ENCODE peak calls at places on chromosomes 6 and 20, in eight cellular contexts. C, O, A, N, X, J, P and R are unnamed samples.

GRCh38 chr6:79100304-79100703 is 22.2 kb upstream of the PHIP start:
- DNase-seq in C (no peak), P (no peak), O (no peak), N (no peak), J (no peak), X (no peak), A (no peak), R (no peak)

GRCh38 chr6:47187883-47188587 is 121.7 kb downstream of the TNFRSF21 start:
- DNase-seq in A (no peak), J (no peak), C (no peak), P (no peak), O (no peak), N (no peak), X (peak), R (peak)

GRCh38 chr6:129521946-129522345 is 188.0 kb downstream of the ARHGAP18 start:
- DNase-seq in P (no peak), N (no peak), A (no peak), C (no peak), O (no peak), X (no peak), J (no peak), R (no peak)

GRCh38 chr6:118869894-118870665 is 23.9 kb upstream of the ASF1A start:
- DNase-seq in X (peak), A (no peak), P (no peak), J (no peak), C (no peak), N (no peak), O (no peak), R (peak)

GRCh38 chr6:1604991-1605821 is 4.5 kb upstream of the FOXC1 start:
- DNase-seq in A (no peak), X (peak), C (no peak), J (peak), O (no peak), P (no peak), N (no peak), R (no peak)

GRCh38 chr6:83847179-83847578 is 6.0 kb upstream of the RIPPLY2 start:
- DNase-seq in A (no peak), X (no peak), J (no peak), P (no peak), C (no peak), N (no peak), O (no peak), R (no peak)

GRCh38 chr6:81938991-81939773 is 186.7 kb upstream of the TENT5A start:
- DNase-seq in N (no peak), J (no peak), O (peak), C (no peak), X (peak), A (no peak), P (peak), R (peak)

GRCh38 chr20:24483435-24484080 is 14.1 kb downstream of the SYNDIG1 start:
- DNase-seq in O (no peak), P (no peak), J (no peak), X (no peak), N (no peak), A (no peak), C (no peak), R (no peak)

GRCh38 chr6:28922004-28922840 is 1.6 kb downstream of the TRIM27 start:
- DNase-seq in O (no peak), C (peak), J (no peak), X (peak), N (peak), A (peak), P (peak), R (peak)

GRCh38 chr20:46296526-46297250 is 11.6 kb downstream of the CDH22 start:
- DNase-seq in X (no peak), O (no peak), J (no peak), A (no peak), C (no peak), P (no peak), N (no peak), R (no peak)

GRCh38 chr20:3808141-3808479 is 12.0 kb downstream of the CDC25B start:
- DNase-seq in O (peak), N (peak), X (peak), J (peak), A (peak), C (peak), P (no peak), R (peak)

GRCh38 chr6:16656451-16656850 is 104.8 kb downstream of the ATXN1 start:
- DNase-seq in O (no peak), N (no peak), J (no peak), C (no peak), A (no peak), X (no peak), P (no peak), R (no peak)

GRCh38 chr20:23178806-23179205 is 92.7 kb upstream of the CD93 start:
- DNase-seq in X (peak), A (no peak), C (no peak), P (no peak), N (no peak), O (no peak), J (peak), R (peak)

GRCh38 chr6:136079701-136080565 is 170.2 kb downstream of the MTFR2 start:
- DNase-seq in A (peak), J (no peak), O (no peak), X (no peak), N (peak), C (no peak), P (no peak), R (no peak)

GRCh38 chr20:46056970-46057855 is 28.2 kb downstream of the SLC12A5 start:
- DNase-seq in X (peak), A (peak), J (peak), N (no peak), C (peak), O (no peak), P (no peak), R (peak)

GRCh38 chr6:19301980-19302379 is 535.2 kb upstream of the ID4 start:
- DNase-seq in C (no peak), J (no peak), N (no peak), A (no peak), O (no peak), P (peak), X (peak), R (peak)

GRCh38 chr20:31719644-31720485 is 2.8 kb downstream of the BCL2L1 start:
- DNase-seq in A (no peak), J (no peak), C (no peak), P (no peak), N (peak), O (no peak), X (no peak), R (peak)

GRCh38 chr6:160978141-160978926 is 13.2 kb upstream of the MAP3K4 start:
- DNase-seq in N (no peak), X (peak), O (peak), J (no peak), C (no peak), A (no peak), P (peak), R (peak)

GRCh38 chr6:45169815-45170214 is 158.3 kb upstream of the RUNX2 start:
- DNase-seq in C (no peak), J (no peak), N (no peak), O (no peak), X (no peak), A (no peak), P (no peak), R (no peak)

GRCh38 chr20:51966296-51966971 is 164.1 kb upstream of the SALL4 start:
- DNase-seq in J (peak), P (peak), N (peak), O (no peak), X (peak), A (peak), C (peak), R (peak)

GRCh38 chr6:44512868-44513641 is 125.5 kb downstream of the CDC5L start:
- DNase-seq in X (peak), N (no peak), P (no peak), O (no peak), J (no peak), C (peak), A (no peak), R (peak)

GRCh38 chr6:36054965-36055364 is 27.4 kb downstream of the MAPK14 start:
- DNase-seq in O (no peak), J (no peak), X (no peak), P (no peak), N (no peak), A (no peak), C (no peak), R (no peak)

GRCh38 chr6:47111685-47112084 is 69.6 kb upstream of the ADGRF1 start:
- DNase-seq in J (no peak), O (no peak), C (no peak), P (peak), X (peak), N (peak), A (no peak), R (no peak)

GRCh38 chr20:50339196-50339901 is 148.7 kb downstream of the CEBPB start:
- DNase-seq in N (no peak), X (peak), P (no peak), O (peak), J (no peak), A (no peak), C (no peak), R (peak)

GRCh38 chr6:30450908-30451818 is 38.1 kb upstream of the HLA-E start:
- DNase-seq in C (no peak), X (peak), O (peak), A (peak), J (peak), P (peak), N (no peak), R (peak)

GRCh38 chr6:55239099-55239498 is 64.8 kb downstream of the HCRTR2 start:
- DNase-seq in X (peak), J (peak), P (no peak), A (peak), O (no peak), C (peak), N (no peak), R (peak)

GRCh38 chr6:4100655-4101054 is 21.7 kb upstream of the FAM217A start:
- DNase-seq in A (no peak), X (no peak), O (no peak), P (no peak), J (no peak), N (no peak), C (no peak), R (no peak)

DNA sequence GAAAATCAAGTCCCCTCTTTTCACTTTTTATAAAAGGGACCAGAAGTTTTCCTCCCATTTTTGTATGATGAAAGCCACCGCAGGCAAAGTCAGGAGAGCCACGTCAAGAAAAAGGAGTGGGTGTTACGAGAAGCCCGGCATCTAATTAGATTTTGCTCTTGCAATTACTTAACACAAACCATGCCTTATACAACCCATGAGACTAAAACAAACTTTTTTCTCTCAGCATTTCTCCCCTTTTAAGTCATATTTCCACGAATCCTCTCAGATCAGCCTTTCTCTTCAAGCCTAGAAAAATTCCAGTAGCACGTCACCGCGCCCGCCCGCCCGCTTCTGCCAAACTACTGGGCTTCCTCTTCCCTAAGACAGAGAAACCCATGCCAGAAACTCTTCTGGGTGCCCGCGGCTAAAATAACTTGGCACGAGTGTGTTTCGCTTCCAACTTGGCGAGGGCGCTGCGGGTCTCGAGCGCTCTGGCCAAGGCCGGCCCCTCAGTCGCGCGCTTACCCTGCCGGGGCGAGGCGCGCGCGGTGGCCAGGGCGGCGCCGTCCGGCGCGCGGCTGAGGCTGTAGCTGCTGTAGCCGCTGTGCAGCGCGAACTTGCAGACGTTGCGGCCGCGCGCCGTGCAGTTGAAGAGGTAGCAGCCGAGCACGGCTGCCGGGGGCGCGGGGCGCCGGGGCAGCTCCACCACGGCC is 1.1 kb downstream of the LRP11 start:
- DNase-seq in A (peak), O (no peak), X (peak), N (peak), J (peak), P (no peak), C (peak), R (peak)
- H3K4me3 ChIP-seq in A (peak), O (peak), X (peak), N (peak), J (peak), P (peak), C (peak), R (peak)

GRCh38 chr6:23114812-23115504 is 545.6 kb downstream of the HDGFL1 start:
- DNase-seq in P (no peak), C (no peak), N (no peak), X (no peak), O (no peak), A (no peak), J (no peak), R (no peak)
- TF ChIP-seq CTCF in P (no peak), C (no peak), N (no peak), X (no peak), O (no peak), A (no peak), J (no peak), R (no peak)

DNA sequence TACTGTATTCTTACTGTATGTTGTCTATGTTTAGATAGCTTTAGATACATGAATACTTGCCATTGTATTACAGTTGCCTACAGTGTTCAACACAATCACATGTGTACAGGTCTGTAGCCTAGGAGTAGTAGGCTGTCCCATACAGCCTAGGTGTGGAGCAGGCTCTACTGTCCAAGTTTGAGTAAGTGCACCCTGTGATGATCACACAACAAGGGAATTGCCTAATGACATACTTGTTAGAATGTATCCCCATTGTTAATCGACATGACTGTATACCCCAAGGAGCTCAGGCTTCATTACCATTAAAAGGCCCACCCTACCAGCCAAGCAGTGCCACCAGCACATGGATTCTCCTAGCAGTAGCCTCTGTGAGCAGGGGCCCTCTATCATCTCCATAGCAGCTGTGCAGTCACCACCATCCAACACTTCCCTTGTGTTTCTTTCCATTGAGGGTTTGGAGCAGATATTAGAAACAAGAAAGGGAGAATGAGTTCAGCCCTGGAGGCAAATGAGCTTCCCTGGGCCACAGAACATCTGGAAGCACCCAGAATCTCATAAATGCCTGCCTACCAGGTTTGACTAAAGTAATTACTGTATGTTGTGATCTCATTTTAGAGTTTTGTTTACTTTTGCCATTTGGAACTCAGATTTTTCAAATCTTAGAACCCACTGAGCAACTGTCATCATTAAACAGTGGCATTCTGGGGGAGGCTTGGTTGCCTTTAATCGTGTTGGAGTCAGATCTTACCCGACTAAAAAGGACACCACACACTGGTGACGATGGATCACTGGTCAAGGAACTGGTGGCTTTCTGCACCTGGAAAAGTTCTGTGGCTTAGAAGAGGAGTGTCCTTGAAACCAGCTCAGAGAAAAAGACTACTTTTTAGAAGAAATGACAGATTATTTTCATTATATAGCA is 104.8 kb downstream of the TULP4 start:
- DNase-seq in N (no peak), O (no peak), X (no peak), C (no peak), P (no peak), A (no peak), J (no peak), R (no peak)
- H3K4me3 ChIP-seq in N (no peak), O (no peak), X (no peak), C (no peak), P (no peak), A (no peak), J (no peak), R (no peak)

GRCh38 chr6:126063512-126064146 is 77.3 kb downstream of the TRMT11 start:
- DNase-seq in C (no peak), N (peak), O (no peak), A (no peak), P (peak), X (peak), J (no peak), R (no peak)

GRCh38 chr6:126067080-126067479 is 80.7 kb downstream of the TRMT11 start:
- DNase-seq in N (no peak), A (no peak), X (no peak), C (no peak), P (no peak), O (no peak), J (no peak), R (no peak)

GRCh38 chr6:126064994-126065401 is 78.7 kb downstream of the TRMT11 start:
- DNase-seq in N (no peak), A (no peak), J (no peak), X (no peak), O (no peak), P (no peak), C (no peak), R (no peak)

GRCh38 chr6:126066068-126067048 is 80.0 kb downstream of the TRMT11 start:
- DNase-seq in O (no peak), P (no peak), J (no peak), X (no peak), C (no peak), N (no peak), A (no peak), R (peak)

GRCh38 chr6:126064257-126064993 is 78.1 kb downstream of the TRMT11 start:
- DNase-seq in O (no peak), C (no peak), A (no peak), J (no peak), P (no peak), N (no peak), X (no peak), R (no peak)
- TF ChIP-seq CTCF in O (no peak), C (no peak), A (no peak), J (no peak), P (no peak), N (no peak), X (no peak), R (no peak)

GRCh38 chr20:43895235-43895634 is 19.4 kb upstream of the TOX2 start:
- DNase-seq in N (no peak), X (peak), P (peak), A (no peak), C (no peak), O (peak), J (no peak), R (peak)
- H3K4me3 ChIP-seq in N (no peak), X (no peak), P (no peak), A (no peak), C (no peak), O (no peak), J (no peak), R (no peak)

GRCh38 chr6:25883536-25883935 is 9.5 kb upstream of the SLC17A3 start:
- DNase-seq in J (no peak), X (no peak), O (no peak), C (no peak), P (no peak), A (no peak), N (no peak), R (no peak)

GRCh38 chr6:25878721-25879322 is 4.8 kb upstream of the SLC17A3 start:
- DNase-seq in X (no peak), J (no peak), C (no peak), P (no peak), N (no peak), O (no peak), A (no peak), R (no peak)

GRCh38 chr6:25880601-25881000 is 6.6 kb upstream of the SLC17A3 start:
- DNase-seq in A (no peak), C (no peak), X (no peak), O (no peak), P (no peak), N (no peak), J (no peak), R (no peak)

GRCh38 chr6:25883991-25884390 is 9.9 kb upstream of the SLC17A3 start:
- DNase-seq in A (no peak), J (no peak), C (no peak), O (no peak), P (no peak), N (peak), X (no peak), R (peak)

DNA sequence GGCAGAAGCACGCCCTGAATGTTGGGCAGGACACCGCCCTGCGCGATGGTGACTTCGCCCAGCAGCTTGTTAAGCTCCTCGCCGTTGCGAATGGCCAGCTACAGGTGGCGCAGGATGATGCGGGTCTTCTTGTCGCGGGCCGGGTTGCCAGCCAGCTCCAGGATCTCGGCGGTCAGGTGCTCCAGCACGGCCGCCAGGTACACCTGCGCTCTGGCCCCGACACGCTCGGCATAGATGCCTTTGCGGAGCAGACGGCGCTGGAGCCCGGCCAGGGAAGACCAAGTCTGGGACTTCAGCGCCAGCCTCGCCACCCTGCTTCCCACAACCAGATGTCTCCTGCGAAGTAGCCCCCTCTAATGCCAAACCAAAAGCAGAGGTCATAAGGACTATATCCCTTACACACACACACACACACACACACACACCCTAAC is 8.0 kb upstream of the SLC17A3 start:
- DNase-seq in C (peak), N (peak), X (no peak), J (peak), A (peak), O (no peak), P (no peak), R (no peak)
- TF ChIP-seq CTCF in C (no peak), N (peak), X (no peak), J (peak), A (no peak), O (no peak), P (no peak), R (no peak)

DNA sequence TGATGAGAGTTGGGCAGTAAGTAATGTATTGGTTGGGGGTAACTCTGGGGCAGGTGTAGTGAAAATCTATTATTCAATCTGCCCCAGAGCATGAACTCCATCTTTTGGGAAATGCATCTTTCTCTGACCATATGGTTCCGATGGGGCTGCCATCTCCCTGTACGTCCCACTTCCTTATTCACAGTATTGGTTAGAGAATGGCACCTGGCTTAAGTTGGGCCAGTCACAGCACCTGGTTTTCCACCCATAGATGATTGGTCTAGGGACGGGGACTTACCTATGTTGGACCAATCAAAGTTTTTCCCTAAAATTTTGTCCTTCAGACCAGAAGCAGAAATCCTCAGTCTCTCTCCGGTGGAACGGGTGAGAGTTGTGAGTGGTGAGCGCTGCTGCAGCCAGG is 2.2 kb upstream of the RALY start:
- DNase-seq in O (no peak), N (no peak), C (no peak), X (no peak), J (no peak), P (no peak), A (no peak), R (no peak)
- H3K4me3 ChIP-seq in O (no peak), N (no peak), C (no peak), X (no peak), J (no peak), P (no peak), A (no peak), R (peak)